ENCODE peak calls at places on chromosome 14, in five cellular contexts. C is GM12878, D is neuronal stem cell, Q is K562, J is fibroblast of lung. L is an unnamed sample.

GRCh38 chr14:34247605-34248004 is 214.4 kb downstream of the SPTSSA start:
- DNase-seq in C (no peak), D (no peak), Q (no peak), J (peak; percentile 40), L (no peak)

GRCh38 chr14:76926521-76927251 is 100.5 kb downstream of the LRRC74A start:
- DNase-seq in C (no peak), D (no peak), Q (peak; percentile 29), J (peak; percentile 37), L (peak; percentile 91)

GRCh38 chr14:34201909-34202622 is 251.2 kb upstream of the EGLN3 start:
- DNase-seq in C (no peak), D (no peak), Q (no peak), J (peak; percentile 23), L (no peak)

GRCh38 chr14:85336817-85337216 is 193.1 kb upstream of the FLRT2 start:
- DNase-seq in C (no peak), D (no peak), Q (no peak), J (peak; percentile 15), L (no peak)

GRCh38 chr14:102020058-102020971 is 55.9 kb downstream of the DYNC1H1 start:
- DNase-seq in C (no peak), D (no peak), Q (no peak), J (peak; percentile 96), L (no peak)

GRCh38 chr14:34629344-34629656 is 648 bp downstream of the SNX6 start:
- DNase-seq in C (no peak), D (no peak), Q (no peak), J (no peak), L (no peak)

GRCh38 chr14:29822430-29822709 is 105.3 kb downstream of the PRKD1 start:
- DNase-seq in C (no peak), D (no peak), Q (no peak), J (no peak), L (no peak)

GRCh38 chr14:52327374-52328226 is 13.5 kb downstream of the PTGER2 start:
- DNase-seq in C (no peak), D (no peak), Q (no peak), J (no peak), L (no peak)

GRCh38 chr14:95156153-95156764 is 1.1 kb downstream of the DICER1 start:
- DNase-seq in C (no peak), D (no peak), Q (no peak), J (peak; percentile 26), L (peak; percentile 72)

GRCh38 chr14:58100735-58101368 is 51.2 kb downstream of the ARMH4 start:
- DNase-seq in C (no peak), D (no peak), Q (no peak), J (peak; percentile 79), L (no peak)
- H3K4me3 ChIP-seq in C (no peak overlapping the region), D (no peak overlapping the region), Q (no peak overlapping the region), J (no peak overlapping the region), L (no peak overlapping the region)

DNA sequence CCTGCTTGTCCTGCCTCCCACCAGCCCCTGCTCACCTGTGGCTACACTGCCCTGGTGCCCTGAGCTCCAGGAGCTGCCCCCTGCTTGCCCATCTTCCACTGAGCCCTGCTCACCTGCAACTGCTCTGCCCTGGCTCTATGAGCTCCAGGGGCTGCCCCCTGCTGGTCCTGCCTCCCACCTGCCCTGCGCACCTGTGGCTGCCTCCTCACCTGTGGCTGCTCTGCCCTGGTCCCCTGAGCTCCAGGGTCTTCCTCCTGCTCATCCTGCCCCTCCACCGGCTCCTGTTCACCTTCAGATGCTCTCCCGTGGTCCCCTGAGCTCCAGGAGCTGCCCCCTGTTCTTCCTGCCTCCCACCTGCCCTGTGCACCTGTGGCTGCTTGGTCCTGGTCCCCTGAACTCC is 247.6 kb downstream of the TMEM121 start:
- DNase-seq in C (no peak), D (no peak), Q (no peak), J (no peak), L (no peak)
- H3K27me3 ChIP-seq in C (no peaks in the 10 kb centered on the region), D (no peaks in the 10 kb centered on the region), Q (no peaks in the 10 kb centered on the region), J (no peaks in the 10 kb centered on the region), L (no peaks in the 10 kb centered on the region)

DNA sequence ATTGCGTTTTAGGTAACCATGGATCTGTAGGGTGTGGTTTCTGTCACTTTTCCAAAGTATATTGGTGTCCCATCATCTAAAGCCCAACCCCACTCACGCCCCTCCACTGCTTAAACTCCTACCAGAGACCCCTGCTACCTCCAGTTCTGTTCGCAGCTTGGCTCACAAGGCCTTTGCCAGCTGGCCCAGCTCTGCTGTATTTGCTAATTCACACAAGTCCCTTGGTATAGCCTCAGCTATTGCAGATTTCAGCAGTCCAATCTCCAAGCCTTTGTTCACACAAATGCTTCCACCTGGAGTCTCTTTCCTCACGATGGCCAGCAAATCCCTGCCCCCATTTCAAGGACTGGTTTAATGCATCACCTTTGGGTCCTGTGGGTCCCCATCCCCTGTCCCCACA is 24.2 kb downstream of the ISCA2 start:
- DNase-seq in C (no peak), D (no peak), Q (no peak), J (no peak), L (no peak)
- H3K4me2 ChIP-seq in C (no peak overlapping the region), D (no peak overlapping the region), Q (no peak overlapping the region), J (no peak overlapping the region), L (no peak overlapping the region)

DNA sequence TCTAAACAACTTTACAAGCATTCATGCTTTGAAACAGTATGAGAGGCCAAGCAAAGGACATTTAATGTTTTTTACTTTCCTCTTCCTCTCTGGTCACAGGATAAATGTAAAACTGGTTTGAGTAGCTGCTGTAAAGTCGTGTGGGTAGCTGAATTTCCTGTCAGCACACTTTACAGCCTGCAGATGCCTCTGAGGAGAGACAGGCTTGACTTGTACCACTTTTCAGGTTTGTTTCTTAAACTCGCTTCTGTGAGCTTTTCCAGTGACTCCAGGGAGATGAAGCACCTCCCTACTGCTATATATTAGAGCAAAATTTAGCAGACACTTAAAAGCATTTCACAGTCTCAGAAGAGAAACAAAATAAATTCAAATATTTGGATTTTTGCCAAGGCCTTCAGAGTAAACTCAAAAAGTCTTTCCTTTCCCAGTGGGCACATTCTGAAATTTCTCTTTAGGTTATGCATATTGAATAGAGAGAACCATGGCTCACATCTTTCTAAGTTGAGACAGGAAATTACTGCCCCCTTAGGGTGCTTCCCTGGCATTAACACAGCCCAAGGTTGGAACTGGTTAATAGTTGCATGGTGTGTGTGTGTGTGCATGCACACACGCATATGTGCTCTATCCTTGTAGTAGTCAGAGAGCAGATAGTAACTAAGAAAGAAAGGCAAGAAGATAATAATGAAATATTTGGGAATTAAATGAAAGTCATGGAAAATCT is 557.3 kb upstream of the MIS18BP1 start:
- DNase-seq in C (peak; percentile 21), D (no peak), Q (no peak), J (no peak), L (no peak)
- H3K4me3 ChIP-seq in C (no peak overlapping the region), D (no peak overlapping the region), Q (no peak overlapping the region), J (no peak overlapping the region), L (no peak overlapping the region)

GRCh38 chr14:56808314-56809201 is 1.7 kb downstream of the OTX2 start:
- DNase-seq in C (no peak), D (no peak), Q (no peak), J (no peak), L (no peak)

GRCh38 chr14:56805201-56805991 is 4.9 kb downstream of the OTX2 start:
- DNase-seq in C (no peak), D (no peak), Q (no peak), J (no peak), L (no peak)

GRCh38 chr14:56809262-56810215 is 740 bp downstream of the OTX2 start:
- DNase-seq in C (no peak), D (no peak), Q (no peak), J (no peak), L (no peak)

GRCh38 chr14:56805992-56806737 is 4.1 kb downstream of the OTX2 start:
- DNase-seq in C (no peak), D (no peak), Q (no peak), J (no peak), L (no peak)

GRCh38 chr14:56807586-56808168 is 2.6 kb downstream of the OTX2 start:
- DNase-seq in C (no peak), D (no peak), Q (no peak), J (no peak), L (no peak)
- H3K27me3 ChIP-seq in C (peaks cover 50% of the 10 kb centered on the region), D (peaks cover 100% of the 10 kb centered on the region), Q (peaks cover 47% of the 10 kb centered on the region), J (peaks cover 56% of the 10 kb centered on the region), L (no peaks in the 10 kb centered on the region)